ENCODE peak calls at places on chromosomes 2 and 18, in five cellular contexts. Q is cardiac muscle cell, R is left ventricle myocardium inferior, K is GM12878, X is ascending aorta. S is an unnamed sample.
A peak's percentile ranks its signal among the peaks of the same experiment; 100 is the strongest.

GRCh38 chr2:118124293-118124891 is 36.1 kb downstream of the INSIG2 start:
- DNase-seq in K (no peak), X (no peak), Q (no peak), R (no peak), S (no peak)

GRCh38 chr2:15636972-15637785 is 45.5 kb downstream of the DDX1 start:
- DNase-seq in K (no peak), R (peak; percentile 63), X (peak; percentile 84), Q (peak; percentile 83), S (peak; percentile 13)

GRCh38 chr2:73385486-73386341 is at the start of gene ALMS1:
- DNase-seq in K (peak; percentile 63), X (peak; percentile 92), Q (peak; percentile 94), R (peak; percentile 88), S (peak; percentile 50)

GRCh38 chr2:95314598-95314963 is 17.4 kb downstream of the KCNIP3 start:
- DNase-seq in K (no peak), R (no peak), X (no peak), Q (no peak), S (no peak)

GRCh38 chr2:136486115-136486514 is 279.2 kb upstream of the THSD7B start:
- DNase-seq in X (no peak), K (peak; percentile 32), R (no peak), Q (no peak), S (no peak)

GRCh38 chr2:161915121-161915520 is 158.9 kb downstream of the DPP4 start:
- DNase-seq in R (no peak), Q (peak; percentile 3), K (no peak), X (no peak), S (no peak)

GRCh38 chr2:201130524-201131186 is 14.7 kb downstream of the CFLAR start:
- DNase-seq in X (no peak), K (no peak), Q (peak; percentile 85), R (no peak), S (peak; percentile 46)

GRCh38 chr18:45547910-45548309 is 67.4 kb upstream of the SLC14A2 start:
- DNase-seq in Q (no peak), K (no peak), R (no peak), X (peak; percentile 56), S (no peak)

GRCh38 chr2:62415019-62415431 is 91.0 kb downstream of the TMEM17 start:
- DNase-seq in K (peak; percentile 78), Q (no peak), X (no peak), R (no peak), S (no peak)

GRCh38 chr2:191657977-191658376 is 20.0 kb upstream of the NABP1 start:
- DNase-seq in K (no peak), X (no peak), Q (peak; percentile 35), R (no peak), S (peak; percentile 64)

GRCh38 chr2:128584296-128584900 is 265.7 kb upstream of the HS6ST1 start:
- DNase-seq in K (no peak), Q (peak; percentile 87), X (no peak), R (no peak), S (peak; percentile 66)

GRCh38 chr2:172340394-172340793 is 87.0 kb upstream of the ITGA6 start:
- DNase-seq in R (no peak), Q (no peak), X (no peak), K (no peak), S (no peak)

GRCh38 chr2:150425121-150425559 is 62.3 kb downstream of the RND3 start:
- DNase-seq in R (peak; percentile 36), X (no peak), K (no peak), Q (peak; percentile 40), S (no peak)

GRCh38 chr2:121777699-121778058 is 22.2 kb downstream of the TSN start:
- DNase-seq in K (no peak), X (no peak), R (no peak), Q (peak; percentile 73), S (no peak)

GRCh38 chr18:73688851-73689659 is 458.6 kb downstream of the FBXO15 start:
- DNase-seq in K (peak; percentile 20), X (no peak), R (no peak), Q (peak; percentile 83), S (peak; percentile 95)

GRCh38 chr2:232353096-232353495 is 25.5 kb upstream of the ALPP start:
- DNase-seq in X (no peak), Q (no peak), R (no peak), K (no peak), S (no peak)

GRCh38 chr2:180180511-180180910 is 173.4 kb upstream of the CWC22 start:
- DNase-seq in Q (no peak), X (no peak), K (no peak), R (no peak), S (no peak)

GRCh38 chr2:108604196-108604595 is 69.9 kb downstream of the LIMS1 start:
- DNase-seq in R (no peak), K (no peak), X (no peak), Q (no peak), S (no peak)

GRCh38 chr2:109218087-109218791 is 89.2 kb downstream of the SH3RF3 start:
- DNase-seq in K (peak; percentile 81), R (no peak), X (peak; percentile 61), Q (peak; percentile 43), S (no peak)

GRCh38 chr2:8577573-8577972 is 104.3 kb upstream of the ID2 start:
- DNase-seq in Q (no peak), X (peak; percentile 57), K (no peak), R (no peak), S (no peak)

GRCh38 chr2:235523486-235524150 is 29.8 kb downstream of the AGAP1 start:
- DNase-seq in K (no peak), X (no peak), R (no peak), Q (no peak), S (no peak)

GRCh38 chr2:217858519-217859466 is 144.0 kb downstream of the TNS1 start:
- DNase-seq in K (no peak), X (peak; percentile 96), R (peak; percentile 88), Q (peak; percentile 97), S (peak; percentile 94)

GRCh38 chr2:88115825-88116518 is 11.9 kb downstream of the FABP1 start:
- DNase-seq in Q (no peak), R (no peak), K (no peak), X (no peak), S (no peak)

GRCh38 chr2:113910110-113910717 is 20.3 kb downstream of the ACTR3 start:
- DNase-seq in Q (no peak), R (no peak), X (no peak), K (no peak), S (no peak)

GRCh38 chr2:30287190-30287589 is 55.9 kb downstream of the LBH start:
- DNase-seq in X (no peak), K (no peak), Q (no peak), R (no peak), S (no peak)

GRCh38 chr2:62485780-62486765 is 19.9 kb downstream of the TMEM17 start:
- DNase-seq in Q (peak; percentile 77), X (no peak), R (no peak), K (no peak), S (no peak)

GRCh38 chr2:38376346-38376682 is 759 bp downstream of the ATL2 start:
- DNase-seq in X (peak; percentile 78), R (no peak), K (peak; percentile 31), Q (peak; percentile 70), S (no peak)

GRCh38 chr18:31248783-31249521 is 69.0 kb upstream of the DSG1 start:
- DNase-seq in R (no peak), Q (no peak), K (no peak), X (no peak), S (no peak)

GRCh38 chr2:127913808-127914457 is 28.2 kb upstream of the AMMECR1L start:
- DNase-seq in X (no peak), R (no peak), Q (no peak), K (no peak), S (no peak)

GRCh38 chr18:75137346-75137877 is 71.5 kb downstream of the PTGR3 start:
- DNase-seq in Q (no peak), X (no peak), K (no peak), R (no peak), S (no peak)

GRCh38 chr2:240999001-240999791 is 778 bp downstream of the SNED1 start:
- DNase-seq in R (peak; percentile 38), Q (no peak), K (no peak), X (peak; percentile 68), S (no peak)

GRCh38 chr2:36376992-36377738 is 21.6 kb downstream of the CRIM1 start:
- DNase-seq in K (no peak), R (no peak), Q (no peak), X (no peak), S (no peak)

GRCh38 chr18:80159713-80160636 is 50.9 kb downstream of the ADNP2 start:
- DNase-seq in R (peak; percentile 32), X (no peak), Q (peak; percentile 53), K (no peak), S (no peak)
- TF ChIP-seq CTCF in R (peak; percentile 72), X (no peak), Q (peak; percentile 68), K (peak; percentile 52), S (no peak)

DNA sequence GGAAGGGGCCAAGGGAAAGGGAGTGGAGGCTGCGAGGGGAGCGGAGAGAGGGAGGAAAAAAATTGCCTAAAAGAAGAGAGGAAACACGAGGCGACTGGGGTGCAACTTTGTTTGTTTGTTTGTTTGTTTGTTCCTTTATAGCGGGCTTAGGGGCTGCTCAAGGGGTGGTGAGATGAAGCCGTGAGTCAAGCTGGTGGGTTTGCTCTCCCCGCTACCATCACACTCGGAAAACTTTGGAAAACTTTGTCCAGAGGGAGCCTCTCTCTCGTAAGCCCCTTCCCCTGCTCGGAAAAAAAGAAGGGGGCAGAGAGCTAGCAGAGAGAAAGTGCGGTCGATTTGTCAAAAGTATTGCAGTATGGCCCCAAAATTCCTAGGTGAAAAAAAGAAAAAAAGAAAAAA is 308 bp upstream of the CYP26B1 start:
- DNase-seq in Q (no peak), K (no peak), X (no peak), R (no peak), S (no peak)
- H3K4me3 ChIP-seq in Q (peak overlapping the region; percentile 31), K (no peak overlapping the region), X (peak overlapping the region; percentile 72), R (peak overlapping the region; percentile 70), S (no peak overlapping the region)

GRCh38 chr2:205998601-205999000 is 87.4 kb downstream of the INO80D start:
- DNase-seq in Q (no peak), R (no peak), K (no peak), X (no peak), S (no peak)

DNA sequence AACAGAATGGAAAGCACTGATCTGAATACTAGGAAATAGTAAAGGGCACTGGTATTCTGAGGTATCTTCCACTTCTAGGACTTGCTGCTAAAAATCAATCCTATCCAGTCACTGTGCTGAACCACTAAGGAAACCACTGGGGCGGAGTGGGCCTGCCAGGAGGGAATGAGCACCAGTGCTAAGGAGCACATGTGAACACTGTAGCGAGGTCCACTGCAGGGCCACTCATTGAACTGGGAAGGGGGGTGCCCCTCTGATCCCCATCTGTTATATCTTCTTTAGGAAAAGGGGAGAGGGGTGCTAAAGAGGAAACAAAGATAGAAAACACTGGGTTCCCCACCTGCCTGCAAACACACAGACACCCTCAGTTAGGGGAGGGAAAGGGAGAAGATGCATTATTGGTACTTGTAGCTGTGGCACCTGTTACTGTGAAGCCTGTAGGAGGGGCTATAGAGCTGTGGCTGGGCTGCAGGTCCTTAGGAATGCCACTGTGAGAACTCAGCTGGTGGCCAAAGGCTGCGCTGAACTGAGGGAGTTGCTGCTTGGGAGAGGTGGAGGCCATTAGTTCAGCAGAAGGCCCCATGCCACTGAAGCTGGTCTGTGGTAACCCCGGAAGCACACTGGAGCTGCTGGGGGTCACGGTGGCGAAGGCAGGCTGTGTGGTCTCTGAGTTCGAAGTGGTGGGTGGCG is 81.8 kb downstream of the INO80D start:
- DNase-seq in R (no peak), X (no peak), Q (peak; percentile 28), K (no peak), S (no peak)
- TF ChIP-seq CTCF in R (peak; percentile 29), X (no peak), Q (peak; percentile 31), K (peak; percentile 47), S (peak; percentile 17)

DNA sequence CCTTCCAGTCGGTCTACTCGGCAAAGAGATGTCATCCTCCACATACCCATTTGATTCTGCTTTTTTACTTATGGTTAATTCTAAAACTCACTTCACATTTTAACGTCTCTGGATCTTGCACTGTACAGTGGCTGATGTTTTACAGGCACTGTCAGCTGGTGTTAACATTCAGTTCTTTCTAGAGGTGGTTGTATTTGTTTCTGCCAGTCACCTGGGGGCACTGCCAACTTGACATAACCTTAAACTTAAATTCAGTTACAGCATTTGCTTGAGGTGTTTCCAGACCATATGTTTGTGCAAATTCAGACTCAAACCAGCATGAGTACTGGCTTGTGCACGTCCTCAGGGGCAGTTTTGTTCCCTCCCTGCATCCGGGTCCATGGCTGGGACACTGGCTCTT is 5.3 kb upstream of the TMEM185B start:
- DNase-seq in Q (no peak), X (peak; percentile 30), R (no peak), K (no peak), S (no peak)
- H3K4me3 ChIP-seq in Q (no peak overlapping the region), X (no peak overlapping the region), R (no peak overlapping the region), K (peak overlapping the region; percentile 89), S (no peak overlapping the region)